ENCODE peak calls at places on chromosome 22, in four cellular contexts. One of them, this sample, is unnamed.
A peak's percentile ranks its signal among the peaks of the same experiment; 100 is the strongest.

GRCh38 chr22:42303304-42304020 is 33.0 kb upstream of the TCF20 start:
- DNase-seq in MM.1S: no peak
- DNase-seq in uterus: no peak
- DNase-seq in PC-3: no peak
- DNase-seq in this sample: no peak

GRCh38 chr22:45696227-45696626 is 24.6 kb downstream of the ATXN10 start:
- DNase-seq in MM.1S: no peak
- DNase-seq in uterus: no peak
- DNase-seq in PC-3: no peak
- DNase-seq in this sample: peak; percentile 68

GRCh38 chr22:31897842-31898241 is 46.5 kb upstream of the YWHAH start:
- DNase-seq in MM.1S: no peak
- DNase-seq in uterus: no peak
- DNase-seq in PC-3: no peak
- DNase-seq in this sample: no peak

GRCh38 chr22:24514241-24515024 is 19.3 kb downstream of the UPB1 start:
- DNase-seq in MM.1S: no peak
- DNase-seq in uterus: no peak
- DNase-seq in PC-3: no peak
- DNase-seq in this sample: peak; percentile 47

GRCh38 chr22:32991353-32992115 is 66.6 kb downstream of the SYN3 start:
- DNase-seq in MM.1S: no peak
- DNase-seq in uterus: no peak
- DNase-seq in PC-3: no peak
- DNase-seq in this sample: no peak

GRCh38 chr22:45587638-45588481 is 83.8 kb upstream of the ATXN10 start:
- DNase-seq in MM.1S: no peak
- DNase-seq in uterus: no peak
- DNase-seq in PC-3: peak; percentile 29
- DNase-seq in this sample: no peak

GRCh38 chr22:47034905-47035419 is 272.5 kb downstream of the TBC1D22A start:
- DNase-seq in MM.1S: no peak
- DNase-seq in uterus: no peak
- DNase-seq in PC-3: no peak
- DNase-seq in this sample: no peak

GRCh38 chr22:28942801-28943500 is 59.6 kb downstream of the ZNRF3 start:
- DNase-seq in MM.1S: no peak
- DNase-seq in uterus: no peak
- DNase-seq in PC-3: no peak
- DNase-seq in this sample: no peak

GRCh38 chr22:41237707-41238569 is 2.8 kb downstream of the CHADL start:
- DNase-seq in MM.1S: peak; percentile 87
- DNase-seq in uterus: no peak
- DNase-seq in PC-3: peak; percentile 71
- DNase-seq in this sample: peak; percentile 95

GRCh38 chr22:49961601-49962011 is 1.0 kb downstream of the PIM3 start:
- DNase-seq in MM.1S: no peak
- DNase-seq in uterus: no peak
- DNase-seq in PC-3: no peak
- DNase-seq in this sample: no peak

GRCh38 chr22:48140261-48140660 is 1377.8 kb downstream of the TBC1D22A start:
- DNase-seq in MM.1S: no peak
- DNase-seq in uterus: no peak
- DNase-seq in PC-3: no peak
- DNase-seq in this sample: no peak

GRCh38 chr22:46672731-46673130 is 52.5 kb downstream of the GRAMD4 start:
- DNase-seq in MM.1S: no peak
- DNase-seq in uterus: no peak
- DNase-seq in PC-3: no peak
- DNase-seq in this sample: no peak

GRCh38 chr22:28864878-28865596 is 18.3 kb upstream of the ZNRF3 start:
- DNase-seq in MM.1S: no peak
- DNase-seq in uterus: no peak
- DNase-seq in PC-3: no peak
- DNase-seq in this sample: no peak

GRCh38 chr22:44625981-44626687 is 75.9 kb upstream of the PRR5 start:
- DNase-seq in MM.1S: peak; percentile 60
- DNase-seq in uterus: peak; percentile 69
- DNase-seq in PC-3: peak; percentile 70
- DNase-seq in this sample: peak; percentile 89

GRCh38 chr22:45645526-45646414 is 25.9 kb upstream of the ATXN10 start:
- DNase-seq in MM.1S: peak; percentile 68
- DNase-seq in uterus: peak; percentile 46
- DNase-seq in PC-3: peak; percentile 73
- DNase-seq in this sample: peak; percentile 89

GRCh38 chr22:46626356-46626755 is 6.2 kb downstream of the GRAMD4 start:
- DNase-seq in MM.1S: no peak
- DNase-seq in uterus: no peak
- DNase-seq in PC-3: no peak
- DNase-seq in this sample: no peak

GRCh38 chr22:43946391-43946680 is 8.9 kb upstream of the SAMM50 start:
- DNase-seq in MM.1S: no peak
- DNase-seq in uterus: no peak
- DNase-seq in PC-3: no peak
- DNase-seq in this sample: no peak

GRCh38 chr22:43988960-43989359 is 33.7 kb downstream of the SAMM50 start:
- DNase-seq in MM.1S: no peak
- DNase-seq in uterus: no peak
- DNase-seq in PC-3: no peak
- DNase-seq in this sample: no peak

GRCh38 chr22:32206774-32207758 is 2.2 kb upstream of the RFPL2 start:
- DNase-seq in MM.1S: peak; percentile 59
- DNase-seq in uterus: no peak
- DNase-seq in PC-3: peak; percentile 48
- DNase-seq in this sample: no peak

GRCh38 chr22:23282089-23282501 is 101.8 kb downstream of the BCR start:
- DNase-seq in MM.1S: no peak
- DNase-seq in uterus: peak; percentile 74
- DNase-seq in PC-3: peak; percentile 91
- DNase-seq in this sample: no peak

GRCh38 chr22:19103881-19104821 is 18.1 kb downstream of the DGCR2 start:
- DNase-seq in MM.1S: no peak
- DNase-seq in uterus: no peak
- DNase-seq in PC-3: no peak
- DNase-seq in this sample: no peak

GRCh38 chr22:23784215-23784732 is 2.5 kb upstream of the SMARCB1 start:
- DNase-seq in MM.1S: no peak
- DNase-seq in uterus: no peak
- DNase-seq in PC-3: no peak
- DNase-seq in this sample: no peak

GRCh38 chr22:23547818-23548500 is 32.1 kb downstream of the IGLL1 start:
- DNase-seq in MM.1S: no peak
- DNase-seq in uterus: no peak
- DNase-seq in PC-3: no peak
- DNase-seq in this sample: no peak

GRCh38 chr22:47337161-47337621 is 574.7 kb downstream of the TBC1D22A start:
- DNase-seq in MM.1S: peak; percentile 89
- DNase-seq in uterus: no peak
- DNase-seq in PC-3: peak; percentile 88
- DNase-seq in this sample: no peak

GRCh38 chr22:23155143-23155542 is 9.9 kb downstream of the RAB36 start:
- DNase-seq in MM.1S: no peak
- DNase-seq in uterus: no peak
- DNase-seq in PC-3: no peak
- DNase-seq in this sample: no peak

GRCh38 chr22:35611891-35612576 is 5.1 kb downstream of the MB start:
- DNase-seq in MM.1S: peak; percentile 20
- DNase-seq in uterus: no peak
- DNase-seq in PC-3: no peak
- DNase-seq in this sample: no peak

GRCh38 chr22:42648368-42649260 is 578 bp downstream of the CYB5R3 start:
- DNase-seq in MM.1S: peak; percentile 27
- DNase-seq in uterus: peak; percentile 50
- DNase-seq in PC-3: peak; percentile 37
- DNase-seq in this sample: peak; percentile 60

GRCh38 chr22:43481528-43482309 is 69.9 kb downstream of the MPPED1 start:
- DNase-seq in MM.1S: no peak
- DNase-seq in uterus: no peak
- DNase-seq in PC-3: no peak
- DNase-seq in this sample: peak; percentile 60

GRCh38 chr22:47303161-47303890 is 540.9 kb downstream of the TBC1D22A start:
- DNase-seq in MM.1S: no peak
- DNase-seq in uterus: no peak
- DNase-seq in PC-3: peak; percentile 12
- DNase-seq in this sample: no peak

GRCh38 chr22:47110817-47111443 is 348.5 kb downstream of the TBC1D22A start:
- DNase-seq in MM.1S: no peak
- DNase-seq in uterus: peak; percentile 81
- DNase-seq in PC-3: no peak
- DNase-seq in this sample: no peak

GRCh38 chr22:35604671-35605457 is 12.3 kb downstream of the MB start:
- DNase-seq in MM.1S: no peak
- DNase-seq in uterus: no peak
- DNase-seq in PC-3: peak; percentile 49
- DNase-seq in this sample: no peak

GRCh38 chr22:20131856-20132685 is 467 bp downstream of the ZDHHC8 start:
- DNase-seq in MM.1S: no peak
- DNase-seq in uterus: no peak
- DNase-seq in PC-3: no peak
- DNase-seq in this sample: no peak

GRCh38 chr22:48402591-48403031 is 1425.1 kb downstream of the BRD1 start:
- DNase-seq in MM.1S: no peak
- DNase-seq in uterus: no peak
- DNase-seq in PC-3: no peak
- DNase-seq in this sample: no peak

GRCh38 chr22:20430641-20431519 is 6.7 kb downstream of the SCARF2 start:
- DNase-seq in MM.1S: no peak
- DNase-seq in uterus: no peak
- DNase-seq in PC-3: peak; percentile 63
- DNase-seq in this sample: peak; percentile 74

GRCh38 chr22:49365910-49366309 is 461.8 kb downstream of the BRD1 start:
- DNase-seq in MM.1S: no peak
- DNase-seq in uterus: no peak
- DNase-seq in PC-3: no peak
- DNase-seq in this sample: no peak

GRCh38 chr22:49415219-49415951 is 412.3 kb downstream of the BRD1 start:
- DNase-seq in MM.1S: no peak
- DNase-seq in uterus: no peak
- DNase-seq in PC-3: no peak
- DNase-seq in this sample: no peak

GRCh38 chr22:46127556-46127955 is 22.8 kb upstream of the PPARA start:
- DNase-seq in MM.1S: no peak
- DNase-seq in uterus: no peak
- DNase-seq in PC-3: no peak
- DNase-seq in this sample: no peak

GRCh38 chr22:23762866-23763578 is at the start of gene C22orf15:
- DNase-seq in MM.1S: no peak
- DNase-seq in uterus: no peak
- DNase-seq in PC-3: no peak
- DNase-seq in this sample: no peak

GRCh38 chr22:43183496-43184263 is 3.3 kb downstream of the TTLL12 start:
- DNase-seq in MM.1S: no peak
- DNase-seq in uterus: no peak
- DNase-seq in PC-3: no peak
- DNase-seq in this sample: no peak

DNA sequence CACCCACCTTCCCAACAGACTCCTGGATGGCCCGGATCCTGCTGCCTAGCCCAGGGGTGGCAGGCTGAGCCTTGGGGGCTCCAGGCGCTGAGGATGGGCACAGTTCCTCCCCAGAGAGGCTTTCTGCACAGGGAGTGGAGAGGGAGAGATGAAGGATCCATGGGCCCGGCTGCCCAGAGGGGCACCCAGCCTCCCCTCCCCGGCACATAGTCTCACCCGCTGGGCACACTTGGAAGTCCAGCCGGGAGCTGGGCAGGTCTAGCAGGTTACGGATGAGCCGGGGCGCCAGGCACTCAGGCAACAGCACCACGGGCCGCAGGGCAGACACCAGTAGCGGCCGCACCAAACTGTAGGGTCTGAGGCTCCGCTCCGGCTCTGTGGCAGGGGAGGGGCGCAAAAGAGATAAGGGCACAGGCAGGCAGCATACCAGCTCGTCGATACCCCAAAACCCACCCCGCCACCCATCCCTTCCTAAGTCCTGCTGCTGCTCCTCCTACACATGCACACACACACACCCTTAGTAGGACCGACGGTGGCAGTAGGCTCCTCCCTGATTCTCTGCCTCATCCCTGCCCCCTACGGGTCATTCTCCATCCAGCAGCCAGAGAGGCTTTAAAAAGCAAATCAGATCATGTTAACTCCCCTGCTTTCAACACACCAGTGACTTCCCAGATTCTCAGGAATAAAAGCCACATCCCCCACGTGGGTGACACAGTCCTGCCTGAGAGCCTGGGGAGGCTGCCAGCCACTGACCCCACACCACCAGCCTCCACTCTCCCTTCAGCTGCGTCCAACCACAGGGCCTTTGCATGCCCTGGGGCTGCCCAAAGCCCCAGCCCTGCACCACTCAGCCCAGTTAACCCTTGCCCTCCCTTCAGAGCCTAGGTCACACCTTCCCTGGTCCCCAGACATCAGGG is 6.5 kb upstream of the MFNG start:
- DNase-seq in MM.1S: peak; percentile 44
- DNase-seq in uterus: no peak
- DNase-seq in PC-3: peak; percentile 54
- DNase-seq in this sample: peak; percentile 75
- TF ChIP-seq CTCF in MM.1S: peak; percentile 63
- TF ChIP-seq CTCF in uterus: no peak
- TF ChIP-seq CTCF in PC-3: peak; percentile 59
- TF ChIP-seq CTCF in this sample: peak; percentile 45

GRCh38 chr22:17281026-17281809 is 62.0 kb upstream of the ADA2 start:
- DNase-seq in MM.1S: no peak
- DNase-seq in uterus: no peak
- DNase-seq in PC-3: no peak
- DNase-seq in this sample: no peak

GRCh38 chr22:17284917-17285316 is 65.7 kb upstream of the ADA2 start:
- DNase-seq in MM.1S: no peak
- DNase-seq in uterus: no peak
- DNase-seq in PC-3: no peak
- DNase-seq in this sample: no peak

GRCh38 chr22:17285661-17286060 is 66.4 kb upstream of the ADA2 start:
- DNase-seq in MM.1S: no peak
- DNase-seq in uterus: no peak
- DNase-seq in PC-3: no peak
- DNase-seq in this sample: no peak

GRCh38 chr22:17283423-17283822 is 64.2 kb upstream of the ADA2 start:
- DNase-seq in MM.1S: no peak
- DNase-seq in uterus: no peak
- DNase-seq in PC-3: no peak
- DNase-seq in this sample: no peak
- TF ChIP-seq CTCF in MM.1S: no peak
- TF ChIP-seq CTCF in uterus: no peak
- TF ChIP-seq CTCF in PC-3: no peak
- TF ChIP-seq CTCF in this sample: no peak

GRCh38 chr22:26890870-26891269 is 233.5 kb downstream of the MIAT start:
- DNase-seq in MM.1S: no peak
- DNase-seq in uterus: no peak
- DNase-seq in PC-3: peak; percentile 1
- DNase-seq in this sample: no peak
- TF ChIP-seq CTCF in MM.1S: no peak
- TF ChIP-seq CTCF in uterus: no peak
- TF ChIP-seq CTCF in PC-3: no peak
- TF ChIP-seq CTCF in this sample: no peak

GRCh38 chr22:25774575-25775026 is 32.6 kb downstream of the MYO18B start:
- DNase-seq in MM.1S: no peak
- DNase-seq in uterus: no peak
- DNase-seq in PC-3: peak; percentile 4
- DNase-seq in this sample: peak; percentile 31
- TF ChIP-seq CTCF in MM.1S: peak; percentile 40
- TF ChIP-seq CTCF in uterus: no peak
- TF ChIP-seq CTCF in PC-3: peak; percentile 58
- TF ChIP-seq CTCF in this sample: peak; percentile 24

GRCh38 chr22:39808087-39808486 is 85.5 kb downstream of the ENTHD1 start:
- DNase-seq in MM.1S: no peak
- DNase-seq in uterus: no peak
- DNase-seq in PC-3: peak; percentile 41
- DNase-seq in this sample: no peak
- TF ChIP-seq CTCF in MM.1S: peak; percentile 46
- TF ChIP-seq CTCF in uterus: no peak
- TF ChIP-seq CTCF in PC-3: peak; percentile 62
- TF ChIP-seq CTCF in this sample: peak; percentile 39